ENCODE peak calls at places on chromosomes 3 and 15, in four cellular contexts. One of them, this sample, is unnamed.

GRCh38 chr3:195908439-195909293 is at the start of gene TNK2:
- DNase-seq in right cardiac atrium: peak; percentile 64
- DNase-seq in heart left ventricle: no peak
- DNase-seq in lower lobe of right lung: peak; percentile 71
- DNase-seq in this sample: no peak

GRCh38 chr3:139338405-139338804 is 5.4 kb upstream of the MRPS22 start:
- DNase-seq in right cardiac atrium: no peak
- DNase-seq in heart left ventricle: no peak
- DNase-seq in lower lobe of right lung: no peak
- DNase-seq in this sample: no peak

GRCh38 chr3:97823503-97824004 is 1.7 kb downstream of the CRYBG3 start:
- DNase-seq in right cardiac atrium: peak; percentile 71
- DNase-seq in heart left ventricle: no peak
- DNase-seq in lower lobe of right lung: no peak
- DNase-seq in this sample: no peak

GRCh38 chr3:112425858-112426750 is 73.2 kb downstream of the BTLA start:
- DNase-seq in right cardiac atrium: no peak
- DNase-seq in heart left ventricle: no peak
- DNase-seq in lower lobe of right lung: no peak
- DNase-seq in this sample: no peak

GRCh38 chr3:31645233-31645632 is 112.5 kb downstream of the STT3B start:
- DNase-seq in right cardiac atrium: no peak
- DNase-seq in heart left ventricle: no peak
- DNase-seq in lower lobe of right lung: no peak
- DNase-seq in this sample: no peak

GRCh38 chr3:37990527-37990926 is at the start of gene VILL:
- DNase-seq in right cardiac atrium: no peak
- DNase-seq in heart left ventricle: no peak
- DNase-seq in lower lobe of right lung: peak; percentile 71
- DNase-seq in this sample: no peak

GRCh38 chr15:90710436-90710835 is 6.7 kb upstream of the BLM start:
- DNase-seq in right cardiac atrium: no peak
- DNase-seq in heart left ventricle: no peak
- DNase-seq in lower lobe of right lung: peak; percentile 62
- DNase-seq in this sample: no peak

GRCh38 chr3:138450704-138451424 is 16.4 kb downstream of the ESYT3 start:
- DNase-seq in right cardiac atrium: no peak
- DNase-seq in heart left ventricle: no peak
- DNase-seq in lower lobe of right lung: peak; percentile 7
- DNase-seq in this sample: no peak

GRCh38 chr15:36501063-36501678 is 78.3 kb upstream of the CDIN1 start:
- DNase-seq in right cardiac atrium: no peak
- DNase-seq in heart left ventricle: no peak
- DNase-seq in lower lobe of right lung: no peak
- DNase-seq in this sample: no peak

GRCh38 chr3:134406331-134407246 is 32.3 kb upstream of the AMOTL2 start:
- DNase-seq in right cardiac atrium: peak; percentile 77
- DNase-seq in heart left ventricle: peak; percentile 75
- DNase-seq in lower lobe of right lung: peak; percentile 60
- DNase-seq in this sample: peak; percentile 51

GRCh38 chr3:46468758-46469600 is 4.3 kb upstream of the LTF start:
- DNase-seq in right cardiac atrium: no peak
- DNase-seq in heart left ventricle: no peak
- DNase-seq in lower lobe of right lung: no peak
- DNase-seq in this sample: no peak

DNA sequence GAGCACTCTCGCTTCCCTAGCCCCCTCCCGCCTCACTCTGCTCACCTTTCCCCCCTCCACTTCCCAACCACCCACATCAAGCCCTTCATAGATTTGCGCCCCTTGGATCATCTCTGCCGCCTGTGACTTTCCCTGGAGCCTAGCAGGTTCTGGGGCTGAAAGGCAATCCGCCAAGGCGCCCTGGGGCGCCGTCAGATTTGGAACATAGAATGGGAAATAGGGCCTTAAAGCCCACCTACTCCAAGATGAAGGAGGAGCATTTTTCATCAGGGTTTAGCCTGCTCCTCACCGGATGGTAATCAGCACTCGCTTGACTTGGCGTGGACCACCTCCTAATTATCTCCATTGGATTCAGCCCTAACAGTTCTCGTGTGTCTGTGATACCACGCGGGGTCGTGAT is 1.3 kb downstream of the CPNE4 start:
- DNase-seq in right cardiac atrium: no peak
- DNase-seq in heart left ventricle: no peak
- DNase-seq in lower lobe of right lung: no peak
- DNase-seq in this sample: no peak
- H3K4me3 ChIP-seq in right cardiac atrium: no peak overlapping the region
- H3K4me3 ChIP-seq in heart left ventricle: no peak overlapping the region
- H3K4me3 ChIP-seq in lower lobe of right lung: no peak overlapping the region
- H3K4me3 ChIP-seq in this sample: no peak overlapping the region

GRCh38 chr3:12395349-12396012 is 88.8 kb upstream of the TSEN2 start:
- DNase-seq in right cardiac atrium: no peak
- DNase-seq in heart left ventricle: no peak
- DNase-seq in lower lobe of right lung: no peak
- DNase-seq in this sample: no peak

GRCh38 chr3:12393894-12394293 is 90.4 kb upstream of the TSEN2 start:
- DNase-seq in right cardiac atrium: no peak
- DNase-seq in heart left ventricle: no peak
- DNase-seq in lower lobe of right lung: no peak
- DNase-seq in this sample: no peak

GRCh38 chr3:12392101-12392878 is 92.0 kb upstream of the TSEN2 start:
- DNase-seq in right cardiac atrium: no peak
- DNase-seq in heart left ventricle: no peak
- DNase-seq in lower lobe of right lung: no peak
- DNase-seq in this sample: no peak

GRCh38 chr3:12396475-12396874 is 87.8 kb upstream of the TSEN2 start:
- DNase-seq in right cardiac atrium: no peak
- DNase-seq in heart left ventricle: no peak
- DNase-seq in lower lobe of right lung: peak; percentile 49
- DNase-seq in this sample: no peak

DNA sequence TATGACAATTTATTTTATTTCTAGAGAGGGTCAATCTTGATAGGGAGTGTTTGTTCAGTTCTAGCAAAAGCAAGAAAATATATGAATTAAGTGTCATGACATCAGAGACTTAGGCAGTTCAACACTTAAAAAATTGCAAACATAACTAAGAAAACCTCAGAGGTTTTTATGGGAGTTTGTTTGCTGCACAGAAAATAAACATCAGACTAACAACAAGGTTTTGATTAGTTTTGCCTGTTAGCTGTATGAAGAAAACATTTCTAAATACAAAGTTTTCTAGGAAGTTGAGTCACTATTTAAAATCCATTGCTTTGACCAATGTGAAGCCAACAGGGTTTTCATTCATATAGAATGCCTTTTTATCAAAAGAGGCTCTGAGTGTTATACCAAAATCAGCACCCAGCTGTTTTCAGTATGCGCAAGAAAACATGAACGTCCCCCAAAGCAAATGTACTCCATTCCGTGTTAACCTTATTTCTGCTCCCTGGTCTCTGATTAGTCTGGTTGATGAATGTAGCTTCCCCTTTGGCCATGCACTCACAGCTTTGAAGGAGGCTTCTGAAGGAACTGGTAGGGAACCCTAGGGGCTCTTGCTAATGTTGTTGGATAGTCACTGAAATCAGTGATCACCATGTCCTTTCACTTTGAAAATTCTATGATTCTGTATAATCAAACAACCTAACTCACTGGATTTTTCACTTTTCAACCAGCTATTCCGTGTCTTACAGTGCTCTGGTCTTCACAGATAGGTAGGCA is 89.6 kb upstream of the TSEN2 start:
- DNase-seq in right cardiac atrium: no peak
- DNase-seq in heart left ventricle: no peak
- DNase-seq in lower lobe of right lung: no peak
- DNase-seq in this sample: no peak
- H3K9me3 ChIP-seq in right cardiac atrium: no peaks in the 10 kb centered on the region
- H3K9me3 ChIP-seq in heart left ventricle: no peaks in the 10 kb centered on the region
- H3K9me3 ChIP-seq in lower lobe of right lung: no peaks in the 10 kb centered on the region
- H3K9me3 ChIP-seq in this sample: no peaks in the 10 kb centered on the region

GRCh38 chr15:99566157-99566900 is 545 bp downstream of the MEF2A start:
- DNase-seq in right cardiac atrium: peak; percentile 74
- DNase-seq in heart left ventricle: no peak
- DNase-seq in lower lobe of right lung: peak; percentile 57
- DNase-seq in this sample: peak; percentile 63

GRCh38 chr15:99562238-99562637 is 3.5 kb upstream of the MEF2A start:
- DNase-seq in right cardiac atrium: no peak
- DNase-seq in heart left ventricle: no peak
- DNase-seq in lower lobe of right lung: no peak
- DNase-seq in this sample: no peak

GRCh38 chr15:99565281-99566156 is at the start of gene MEF2A:
- DNase-seq in right cardiac atrium: peak; percentile 98
- DNase-seq in heart left ventricle: peak; percentile 97
- DNase-seq in lower lobe of right lung: peak; percentile 97
- DNase-seq in this sample: peak; percentile 96

GRCh38 chr15:99565031-99565280 is 828 bp upstream of the MEF2A start:
- DNase-seq in right cardiac atrium: no peak
- DNase-seq in heart left ventricle: no peak
- DNase-seq in lower lobe of right lung: no peak
- DNase-seq in this sample: no peak

GRCh38 chr15:99564221-99565030 is 1.4 kb upstream of the MEF2A start:
- DNase-seq in right cardiac atrium: peak; percentile 68
- DNase-seq in heart left ventricle: no peak
- DNase-seq in lower lobe of right lung: no peak
- DNase-seq in this sample: peak; percentile 47
- H3K4me3 ChIP-seq in right cardiac atrium: no peak overlapping the region
- H3K4me3 ChIP-seq in heart left ventricle: peak overlapping the region; percentile 46
- H3K4me3 ChIP-seq in lower lobe of right lung: peak overlapping the region; percentile 72
- H3K4me3 ChIP-seq in this sample: peak overlapping the region; percentile 71

DNA sequence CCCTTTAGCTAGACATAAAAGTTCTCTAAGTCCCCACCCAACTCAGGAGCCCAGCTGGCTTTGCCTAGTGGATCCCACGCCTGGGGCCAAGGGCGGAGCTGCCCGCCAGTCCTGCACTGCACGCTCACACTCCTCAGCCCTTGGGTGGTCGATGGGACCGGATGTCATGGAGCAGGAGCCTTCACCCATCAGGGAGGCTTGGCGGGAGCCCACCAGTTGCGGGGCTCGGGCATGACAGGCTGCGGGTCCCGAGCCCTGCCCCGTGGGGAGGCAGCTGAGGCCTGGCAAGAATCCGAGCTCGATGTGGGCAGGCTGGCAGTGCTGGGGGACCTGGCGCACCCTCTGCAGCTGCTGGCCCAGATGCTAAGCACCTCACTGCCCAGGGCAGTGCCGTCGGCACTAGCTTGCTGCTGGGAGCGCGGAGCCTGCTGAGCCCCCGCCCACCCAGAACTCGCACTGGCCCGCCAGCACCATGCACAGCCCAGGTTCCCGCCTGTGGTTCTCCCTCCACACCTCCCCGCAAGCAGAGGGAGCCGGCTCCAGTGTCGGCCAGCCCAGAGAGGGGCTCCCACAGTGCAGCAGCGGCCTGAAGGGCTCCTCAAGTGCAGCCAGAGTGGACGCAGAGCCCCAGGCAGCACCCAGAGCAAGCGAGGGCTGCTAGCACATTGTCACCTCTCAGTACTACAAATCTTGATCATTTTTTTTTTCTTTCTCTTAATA is 391.4 kb upstream of the NDN start:
- DNase-seq in right cardiac atrium: no peak
- DNase-seq in heart left ventricle: peak; percentile 43
- DNase-seq in lower lobe of right lung: no peak
- DNase-seq in this sample: no peak
- H3K9me3 ChIP-seq in right cardiac atrium: no peaks in the 10 kb centered on the region
- H3K9me3 ChIP-seq in heart left ventricle: no peaks in the 10 kb centered on the region
- H3K9me3 ChIP-seq in lower lobe of right lung: no peaks in the 10 kb centered on the region
- H3K9me3 ChIP-seq in this sample: no peaks in the 10 kb centered on the region